ENCODE peak calls at places on chromosomes 6 and 20, in five cellular contexts. V, P, E, Q and L are unnamed samples.

GRCh38 chr6:51257938-51258337 is 439.3 kb downstream of the TFAP2B start:
- DNase-seq in P (no peak), V (no peak), Q (no peak), E (no peak), L (no peak)

GRCh38 chr6:109296971-109297372 is 85.3 kb downstream of the CD164 start:
- DNase-seq in Q (no peak), E (no peak), V (no peak), P (no peak), L (no peak)

GRCh38 chr6:17120019-17120418 is 18.2 kb downstream of the STMND1 start:
- DNase-seq in E (no peak), P (no peak), V (no peak), Q (no peak), L (no peak)

GRCh38 chr20:14918981-14919380 is 581.6 kb upstream of the FLRT3 start:
- DNase-seq in E (no peak), Q (no peak), V (no peak), P (no peak), L (no peak)

GRCh38 chr6:14381225-14381887 is 263.8 kb downstream of the CD83 start:
- DNase-seq in E (no peak), Q (no peak), P (no peak), V (no peak), L (no peak)

GRCh38 chr6:135905604-135906300 is 54.3 kb downstream of the PDE7B start:
- DNase-seq in Q (no peak), E (no peak), P (peak; percentile 63), V (no peak), L (no peak)

GRCh38 chr6:29974901-29975560 is 32.7 kb downstream of the HLA-A start:
- DNase-seq in V (no peak), Q (peak; percentile 16), P (no peak), E (peak; percentile 42), L (no peak)

GRCh38 chr6:155171109-155171746 is 92.6 kb upstream of the CLDN20 start:
- DNase-seq in P (peak; percentile 93), E (peak; percentile 55), Q (no peak), V (peak; percentile 73), L (no peak)

GRCh38 chr20:4483481-4483880 is 238.2 kb upstream of the PRND start:
- DNase-seq in V (no peak), E (no peak), Q (no peak), P (peak; percentile 42), L (no peak)

GRCh38 chr6:42387336-42387735 is 64.4 kb downstream of the TRERF1 start:
- DNase-seq in P (no peak), Q (no peak), V (peak; percentile 44), E (no peak), L (no peak)

GRCh38 chr20:5000263-5001173 is 792 bp downstream of the SLC23A2 start:
- DNase-seq in V (no peak), E (peak; percentile 41), Q (peak; percentile 15), P (no peak), L (no peak)

GRCh38 chr6:144335914-144336313 is 50.8 kb downstream of the UTRN start:
- DNase-seq in P (no peak), E (no peak), Q (no peak), V (no peak), L (no peak)

GRCh38 chr20:33563788-33564187 is 73.9 kb downstream of the CBFA2T2 start:
- DNase-seq in V (no peak), E (no peak), Q (no peak), P (no peak), L (no peak)

GRCh38 chr20:4585104-4585753 is 136.5 kb upstream of the PRND start:
- DNase-seq in Q (no peak), E (no peak), P (no peak), V (no peak), L (no peak)

GRCh38 chr6:125312478-125312877 is 10.7 kb upstream of the HDDC2 start:
- DNase-seq in V (no peak), P (peak; percentile 45), Q (no peak), E (no peak), L (no peak)

GRCh38 chr6:31579546-31580445 is 2.4 kb downstream of the LTB start:
- DNase-seq in Q (no peak), P (no peak), E (no peak), V (no peak), L (no peak)

GRCh38 chr20:58130574-58130973 is 97.9 kb downstream of the ANKRD60 start:
- DNase-seq in Q (no peak), E (no peak), P (no peak), V (no peak), L (no peak)

GRCh38 chr6:38346291-38347079 is 293.2 kb downstream of the BTBD9 start:
- DNase-seq in P (peak; percentile 77), E (no peak), Q (no peak), V (no peak), L (no peak)

GRCh38 chr6:147950623-147950987 is 392.0 kb upstream of the SASH1 start:
- DNase-seq in Q (no peak), E (peak; percentile 9), V (no peak), P (no peak), L (no peak)

GRCh38 chr6:107866606-107867301 is 42.6 kb upstream of the SCML4 start:
- DNase-seq in V (no peak), E (no peak), P (peak; percentile 42), Q (peak; percentile 17), L (no peak)

GRCh38 chr6:109002100-109002697 is 92.4 kb downstream of the SESN1 start:
- DNase-seq in E (no peak), Q (no peak), P (peak; percentile 72), V (no peak), L (no peak)

GRCh38 chr6:30894935-30895334 is 10.6 kb downstream of the DDR1 start:
- DNase-seq in P (no peak), E (no peak), Q (no peak), V (no peak), L (no peak)

GRCh38 chr6:317068-317451 is 24.8 kb downstream of the DUSP22 start:
- DNase-seq in P (no peak), Q (no peak), E (no peak), V (no peak), L (peak; percentile 6)

GRCh38 chr20:50758469-50758868 is 27.1 kb downstream of the PARD6B start:
- DNase-seq in Q (no peak), V (no peak), E (no peak), P (peak; percentile 61), L (no peak)

GRCh38 chr6:11278207-11278559 is 45.7 kb upstream of the NEDD9 start:
- DNase-seq in E (no peak), P (no peak), V (no peak), Q (no peak), L (no peak)

GRCh38 chr20:22080985-22081384 is 375.5 kb downstream of the PAX1 start:
- DNase-seq in V (no peak), E (no peak), Q (no peak), P (peak; percentile 39), L (no peak)

GRCh38 chr20:58708246-58708931 is 15.8 kb downstream of the NPEPL1 start:
- DNase-seq in V (no peak), P (no peak), E (no peak), Q (peak; percentile 3), L (no peak)

GRCh38 chr6:11890209-11890608 is 111.6 kb upstream of the ADTRP start:
- DNase-seq in P (no peak), Q (no peak), V (no peak), E (no peak), L (no peak)

GRCh38 chr20:15675813-15676484 is 897.3 kb downstream of the KIF16B start:
- DNase-seq in E (no peak), P (no peak), V (no peak), Q (no peak), L (no peak)

GRCh38 chr6:14799928-14800327 is 445.9 kb upstream of the JARID2 start:
- DNase-seq in P (peak; percentile 85), V (no peak), E (peak; percentile 88), Q (peak; percentile 38), L (no peak)

GRCh38 chr20:6381887-6382286 is 259.1 kb upstream of the FERMT1 start:
- DNase-seq in Q (peak; percentile 8), V (no peak), P (peak; percentile 1), E (no peak), L (no peak)

GRCh38 chr20:39269031-39269461 is 306.9 kb downstream of the DHX35 start:
- DNase-seq in Q (peak; percentile 82), V (no peak), E (peak; percentile 55), P (peak; percentile 17), L (peak; percentile 30)

GRCh38 chr6:118468682-118469465 is 79.2 kb upstream of the PLN start:
- DNase-seq in P (no peak), V (no peak), E (no peak), Q (no peak), L (no peak)

DNA sequence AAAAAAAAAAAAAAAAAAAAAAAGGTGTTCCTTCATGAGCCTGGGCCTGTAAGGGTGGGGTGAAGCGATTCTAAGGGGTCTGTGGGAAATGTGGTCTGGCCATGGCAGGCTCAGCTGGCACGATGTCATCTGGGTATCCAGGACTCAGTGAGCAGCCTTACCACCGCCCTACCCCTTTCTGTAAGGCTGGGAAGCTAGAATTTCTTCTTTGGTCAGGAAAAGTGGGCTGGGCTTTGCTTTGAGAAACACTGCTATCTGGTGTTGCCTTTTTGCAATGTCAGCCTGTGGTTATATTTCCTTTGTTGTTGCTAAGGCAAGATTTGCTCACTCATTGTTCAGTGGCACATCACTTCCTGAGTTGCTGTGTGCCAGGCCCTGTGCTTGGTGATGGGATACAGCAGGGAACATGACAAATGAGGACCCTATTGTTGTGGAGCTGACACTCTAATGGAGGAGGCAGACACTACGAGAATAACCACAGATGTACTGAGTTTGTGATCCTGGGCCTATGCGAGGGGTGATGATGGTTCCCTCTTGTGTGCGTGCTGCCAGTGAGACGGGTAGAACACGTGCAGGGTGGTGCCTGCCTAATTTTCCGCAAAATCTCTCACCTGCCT is 45.9 kb upstream of the ZNFX1 start:
- DNase-seq in Q (peak; percentile 42), P (peak; percentile 86), V (peak; percentile 7), E (no peak), L (no peak)
- TF ChIP-seq CTCF in Q (no peak), P (peak; percentile 64), V (peak; percentile 26), E (no peak), L (no peak)

DNA sequence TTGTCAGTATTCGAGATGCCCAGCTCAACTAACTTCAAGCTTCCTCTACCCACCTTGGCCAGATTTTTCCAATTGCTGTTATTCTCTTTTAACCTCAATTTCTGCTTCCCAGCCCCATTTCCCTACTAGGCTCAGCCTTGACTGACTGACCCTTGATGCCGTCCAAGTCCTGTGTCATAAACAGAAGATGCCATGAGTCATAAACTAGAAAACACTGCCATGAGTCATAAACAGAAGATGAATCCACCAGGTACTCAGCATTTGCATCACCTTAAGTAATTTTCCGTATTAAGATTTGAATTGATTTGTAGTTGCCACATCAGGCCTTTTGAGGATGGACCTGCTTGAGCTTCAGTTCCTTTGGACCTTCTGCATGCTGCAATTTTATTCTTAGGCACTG is 123.8 kb downstream of the FAM83B start:
- DNase-seq in Q (no peak), V (no peak), P (no peak), E (no peak), L (no peak)
- TF ChIP-seq CTCF in Q (no peak), V (no peak), P (no peak), E (no peak), L (no peak)

GRCh38 chr6:13049666-13050254 is 278.6 kb downstream of the TBC1D7 start:
- DNase-seq in V (no peak), Q (no peak), E (no peak), P (no peak), L (no peak)
- TF ChIP-seq CTCF in V (no peak), Q (no peak), E (peak; percentile 12), P (no peak), L (no peak)

GRCh38 chr6:170443151-170443662 is 109.9 kb downstream of the PSMB1 start:
- DNase-seq in V (no peak), P (no peak), E (peak; percentile 2), Q (no peak), L (no peak)
- TF ChIP-seq CTCF in V (no peak), P (no peak), E (no peak), Q (no peak), L (no peak)